ENCODE peak calls at places on chromosomes 3 and 15, in eight cellular contexts. T, F, U, D, Z, I, R and E are unnamed samples.

GRCh38 chr15:93317772-93318171 is 228.8 kb upstream of the RGMA start:
- DNase-seq in T (no peak), F (no peak), U (no peak), D (no peak), Z (no peak), I (no peak), R (no peak), E (no peak)

GRCh38 chr3:170346481-170347125 is 10.9 kb upstream of the SKIL start:
- DNase-seq in T (no peak), F (no peak), U (no peak), D (no peak), Z (no peak), I (no peak), R (no peak), E (no peak)

GRCh38 chr15:65081758-65082157 is 5.2 kb downstream of the KBTBD13 start:
- DNase-seq in T (no peak), F (no peak), U (no peak), D (no peak), Z (no peak), I (no peak), R (no peak), E (no peak)

GRCh38 chr15:64151727-64152506 is at the start of gene SNX22:
- DNase-seq in T (no peak), F (no peak), U (peak), D (no peak), Z (peak), I (peak), R (peak), E (no peak)

GRCh38 chr3:185770071-185770470 is 54.8 kb downstream of the IGF2BP2 start:
- DNase-seq in T (no peak), F (no peak), U (no peak), D (no peak), Z (no peak), I (no peak), R (no peak), E (no peak)

GRCh38 chr3:29764059-29764458 is 483.2 kb downstream of the RBMS3 start:
- DNase-seq in T (no peak), F (peak), U (no peak), D (no peak), Z (no peak), I (no peak), R (no peak), E (peak)

GRCh38 chr3:116260491-116260890 is 184.8 kb downstream of the LSAMP start:
- DNase-seq in T (no peak), F (no peak), U (no peak), D (no peak), Z (no peak), I (no peak), R (no peak), E (no peak)

GRCh38 chr3:30644615-30645014 is 38.2 kb downstream of the TGFBR2 start:
- DNase-seq in T (no peak), F (peak), U (peak), D (peak), Z (no peak), I (no peak), R (peak), E (peak)

GRCh38 chr15:27412413-27412812 is 441.4 kb downstream of the GABRG3 start:
- DNase-seq in T (no peak), F (no peak), U (no peak), D (no peak), Z (peak), I (peak), R (no peak), E (no peak)

GRCh38 chr15:78950906-78951840 is 6.3 kb upstream of the CTSH start:
- DNase-seq in T (no peak), F (peak), U (no peak), D (no peak), Z (no peak), I (no peak), R (no peak), E (no peak)

GRCh38 chr3:68880632-68881031 is 51.7 kb downstream of the TAFA4 start:
- DNase-seq in T (no peak), F (no peak), U (no peak), D (no peak), Z (no peak), I (no peak), R (no peak), E (no peak)

GRCh38 chr15:37010595-37010994 is 89.8 kb downstream of the MEIS2 start:
- DNase-seq in T (no peak), F (no peak), U (no peak), D (no peak), Z (no peak), I (no peak), R (no peak), E (no peak)

GRCh38 chr15:78225783-78226541 is 8.4 kb downstream of the ACSBG1 start:
- DNase-seq in T (no peak), F (no peak), U (no peak), D (no peak), Z (no peak), I (no peak), R (no peak), E (no peak)

GRCh38 chr3:129116482-129116946 is 5.1 kb downstream of the RAB43 start:
- DNase-seq in T (no peak), F (peak), U (no peak), D (no peak), Z (no peak), I (no peak), R (no peak), E (no peak)

GRCh38 chr3:72679540-72680198 is 168.6 kb downstream of the SHQ1 start:
- DNase-seq in T (no peak), F (peak), U (no peak), D (no peak), Z (peak), I (no peak), R (no peak), E (peak)

GRCh38 chr3:152403632-152404066 is 134.9 kb downstream of the MBNL1 start:
- DNase-seq in T (no peak), F (no peak), U (no peak), D (no peak), Z (no peak), I (no peak), R (peak), E (no peak)

GRCh38 chr15:52179278-52180195 is 11.7 kb downstream of the GNB5 start:
- DNase-seq in T (peak), F (peak), U (peak), D (peak), Z (peak), I (peak), R (peak), E (peak)

GRCh38 chr3:45676248-45677044 is 12.8 kb upstream of the SACM1L start:
- DNase-seq in T (no peak), F (no peak), U (no peak), D (no peak), Z (no peak), I (no peak), R (no peak), E (no peak)

GRCh38 chr15:67967871-67968423 is 86.2 kb upstream of the PIAS1 start:
- DNase-seq in T (no peak), F (peak), U (peak), D (no peak), Z (peak), I (peak), R (peak), E (no peak)

GRCh38 chr3:131973731-131974130 is 61.1 kb downstream of the CPNE4 start:
- DNase-seq in T (no peak), F (peak), U (no peak), D (no peak), Z (no peak), I (no peak), R (no peak), E (no peak)

GRCh38 chr3:179330438-179330837 is 7.6 kb downstream of the ZNF639 start:
- DNase-seq in T (no peak), F (no peak), U (no peak), D (no peak), Z (no peak), I (no peak), R (no peak), E (no peak)

GRCh38 chr15:62067448-62068044 is 769 bp downstream of the C2CD4A start:
- DNase-seq in T (no peak), F (peak), U (peak), D (no peak), Z (no peak), I (peak), R (peak), E (no peak)

GRCh38 chr15:60548101-60548500 is 69.2 kb upstream of the ICE2 start:
- DNase-seq in T (no peak), F (no peak), U (peak), D (no peak), Z (no peak), I (no peak), R (no peak), E (no peak)

GRCh38 chr15:68783226-68784054 is 37.3 kb downstream of the ANP32A start:
- DNase-seq in T (no peak), F (peak), U (peak), D (peak), Z (no peak), I (peak), R (peak), E (no peak)

GRCh38 chr3:30245805-30246622 is 360.4 kb upstream of the TGFBR2 start:
- DNase-seq in T (no peak), F (no peak), U (no peak), D (no peak), Z (no peak), I (peak), R (no peak), E (no peak)

GRCh38 chr3:30667250-30667585 is 60.8 kb downstream of the TGFBR2 start:
- DNase-seq in T (no peak), F (no peak), U (no peak), D (no peak), Z (no peak), I (no peak), R (no peak), E (no peak)

GRCh38 chr3:72152551-72153476 is 367.9 kb upstream of the PROK2 start:
- DNase-seq in T (no peak), F (peak), U (no peak), D (no peak), Z (peak), I (no peak), R (peak), E (no peak)

GRCh38 chr15:45187894-45188830 is at the start of gene SHF:
- DNase-seq in T (no peak), F (peak), U (peak), D (no peak), Z (peak), I (peak), R (peak), E (no peak)